ENCODE peak calls at places on chromosomes 3 and 15, in five cellular contexts. Q, U, J, Z and C are unnamed samples.

GRCh38 chr15:56261854-56262509 is 18.3 kb upstream of the RFX7 start:
- DNase-seq in Q (no peak), U (no peak), J (peak), Z (no peak), C (no peak)

GRCh38 chr15:80059786-80060489 is 462 bp downstream of the ZFAND6 start:
- DNase-seq in Q (no peak), U (peak), J (peak), Z (no peak), C (no peak)

GRCh38 chr3:177347611-177348010 is 150.3 kb upstream of the TBL1XR1 start:
- DNase-seq in Q (no peak), U (no peak), J (no peak), Z (no peak), C (no peak)

GRCh38 chr15:57376695-57377477 is 581 bp downstream of the CGNL1 start:
- DNase-seq in Q (peak), U (peak), J (peak), Z (no peak), C (no peak)

GRCh38 chr3:136804813-136805212 is 14.1 kb upstream of the SLC35G2 start:
- DNase-seq in Q (no peak), U (no peak), J (no peak), Z (no peak), C (no peak)

GRCh38 chr15:43232289-43232874 is 11.6 kb upstream of the EPB42 start:
- DNase-seq in Q (no peak), U (no peak), J (no peak), Z (no peak), C (no peak)

GRCh38 chr3:126766653-126767052 is 62.6 kb downstream of the CHCHD6 start:
- DNase-seq in Q (no peak), U (no peak), J (no peak), Z (no peak), C (no peak)

GRCh38 chr3:186949281-186949982 is 19.1 kb downstream of the ST6GAL1 start:
- DNase-seq in Q (no peak), U (no peak), J (no peak), Z (no peak), C (no peak)

GRCh38 chr3:105938826-105939225 is 70.0 kb upstream of the CBLB start:
- DNase-seq in Q (no peak), U (no peak), J (no peak), Z (no peak), C (no peak)

GRCh38 chr15:66650433-66650832 is 51.6 kb upstream of the SMAD6 start:
- DNase-seq in Q (no peak), U (no peak), J (peak), Z (no peak), C (no peak)

GRCh38 chr3:24255414-24255813 is 239.2 kb downstream of the THRB start:
- DNase-seq in Q (no peak), U (no peak), J (no peak), Z (no peak), C (no peak)

GRCh38 chr3:38038447-38038911 is 529 bp upstream of the DLEC1 start:
- DNase-seq in Q (no peak), U (no peak), J (no peak), Z (no peak), C (no peak)

GRCh38 chr3:77605308-77605707 is 565.4 kb downstream of the ROBO2 start:
- DNase-seq in Q (no peak), U (no peak), J (no peak), Z (no peak), C (no peak)

GRCh38 chr15:99090938-99091337 is 13.9 kb upstream of the SYNM start:
- DNase-seq in Q (no peak), U (no peak), J (no peak), Z (no peak), C (peak)

GRCh38 chr15:100818927-100819326 is 60.7 kb upstream of the ALDH1A3 start:
- DNase-seq in Q (no peak), U (no peak), J (no peak), Z (peak), C (no peak)

GRCh38 chr15:71551566-71551965 is 258.8 kb upstream of the NR2E3 start:
- DNase-seq in Q (no peak), U (no peak), J (no peak), Z (no peak), C (no peak)

GRCh38 chr3:123385981-123386380 is 62.9 kb downstream of the ADCY5 start:
- DNase-seq in Q (peak), U (no peak), J (no peak), Z (no peak), C (no peak)

GRCh38 chr3:195768831-195769303 is 42.9 kb downstream of the MUC4 start:
- DNase-seq in Q (no peak), U (no peak), J (no peak), Z (no peak), C (no peak)

GRCh38 chr15:100083572-100083971 is 258.2 kb downstream of the ADAMTS17 start:
- DNase-seq in Q (no peak), U (no peak), J (no peak), Z (no peak), C (no peak)

GRCh38 chr15:68725736-68726135 is 95.0 kb downstream of the ANP32A start:
- DNase-seq in Q (peak), U (no peak), J (peak), Z (peak), C (no peak)

GRCh38 chr3:127177226-127177625 is 15.7 kb upstream of the PRR23E start:
- DNase-seq in Q (no peak), U (no peak), J (peak), Z (no peak), C (no peak)

GRCh38 chr3:63940389-63940757 is 28.2 kb upstream of the SCAANT1 start:
- DNase-seq in Q (no peak), U (no peak), J (no peak), Z (no peak), C (no peak)

GRCh38 chr15:31740203-31740602 is 290.1 kb upstream of the CHRNA7 start:
- DNase-seq in Q (no peak), U (no peak), J (no peak), Z (no peak), C (no peak)

GRCh38 chr3:57152150-57152549 is 13.0 kb downstream of the IL17RD start:
- DNase-seq in Q (no peak), U (peak), J (no peak), Z (no peak), C (no peak)

GRCh38 chr3:132394334-132394733 is 23.0 kb upstream of the DNAJC13 start:
- DNase-seq in Q (no peak), U (no peak), J (no peak), Z (no peak), C (no peak)

GRCh38 chr3:12490547-12490946 is 6.3 kb downstream of the TSEN2 start:
- DNase-seq in Q (no peak), U (no peak), J (no peak), Z (no peak), C (no peak)

GRCh38 chr15:90599116-90599515 is 69.4 kb downstream of the CRTC3 start:
- DNase-seq in Q (no peak), U (no peak), J (no peak), Z (no peak), C (no peak)

GRCh38 chr3:143763568-143764162 is 84.6 kb downstream of the SLC9A9 start:
- DNase-seq in Q (no peak), U (no peak), J (no peak), Z (no peak), C (no peak)

GRCh38 chr3:142724682-142725351 is 983 bp downstream of the TRPC1 start:
- DNase-seq in Q (peak), U (peak), J (peak), Z (no peak), C (peak)

GRCh38 chr3:186588619-186589018 is 18.1 kb downstream of the DNAJB11 start:
- DNase-seq in Q (no peak), U (no peak), J (no peak), Z (no peak), C (no peak)

GRCh38 chr3:184341925-184342324 is 4.5 kb downstream of the FAM131A start:
- DNase-seq in Q (no peak), U (no peak), J (no peak), Z (no peak), C (no peak)

DNA sequence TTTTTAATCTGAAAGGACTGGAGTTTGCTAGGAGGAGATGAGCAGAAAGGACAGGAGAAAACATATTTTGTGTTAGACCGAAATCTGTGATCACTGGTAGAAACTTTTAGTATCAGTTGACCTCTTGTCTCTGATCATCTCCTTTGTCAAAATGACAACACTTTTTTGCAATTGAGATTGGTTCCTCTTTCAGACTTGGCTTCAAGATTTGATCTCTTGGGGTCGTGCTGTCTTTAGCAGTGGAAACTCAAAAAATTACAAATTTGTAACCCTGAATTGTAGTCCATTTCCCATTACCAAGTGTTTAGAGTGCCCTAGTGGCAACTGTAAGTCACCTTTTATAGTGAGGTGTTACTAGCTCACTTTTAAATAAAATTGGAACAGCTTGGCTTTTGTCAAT is 107.4 kb downstream of the KLHL25 start:
- DNase-seq in Q (no peak), U (no peak), J (no peak), Z (no peak), C (no peak)
- TF ChIP-seq CTCF in Q (no peak), U (no peak), J (no peak), Z (no peak), C (no peak)

DNA sequence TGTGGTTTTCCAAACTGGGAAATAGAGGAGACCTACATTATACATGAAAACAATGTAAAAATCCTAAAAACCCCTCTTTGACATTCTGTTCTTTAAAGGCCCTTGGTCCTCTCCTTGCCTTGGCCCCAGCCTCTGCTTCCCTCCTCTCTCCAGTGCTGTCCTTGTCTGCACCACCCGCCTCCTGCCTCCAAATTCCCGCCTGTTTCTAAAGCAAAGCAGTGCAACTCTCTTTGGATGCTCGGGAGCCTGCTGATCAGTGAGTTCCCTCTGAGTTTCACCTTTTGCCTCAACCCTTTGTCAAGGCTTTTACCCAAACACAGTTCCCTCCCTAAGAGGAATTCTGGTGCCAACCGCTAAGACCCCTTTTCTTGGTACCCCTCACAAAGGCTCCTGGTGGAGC is 8.0 kb downstream of the ANKDD1A start:
- DNase-seq in Q (no peak), U (no peak), J (no peak), Z (no peak), C (no peak)
- TF ChIP-seq CTCF in Q (no peak), U (no peak), J (no peak), Z (no peak), C (no peak)

GRCh38 chr3:146646251-146646650 is 41.1 kb upstream of the PLSCR5 start:
- DNase-seq in Q (no peak), U (no peak), J (no peak), Z (no peak), C (no peak)
- TF ChIP-seq CTCF in Q (no peak), U (no peak), J (no peak), Z (no peak), C (no peak)

DNA sequence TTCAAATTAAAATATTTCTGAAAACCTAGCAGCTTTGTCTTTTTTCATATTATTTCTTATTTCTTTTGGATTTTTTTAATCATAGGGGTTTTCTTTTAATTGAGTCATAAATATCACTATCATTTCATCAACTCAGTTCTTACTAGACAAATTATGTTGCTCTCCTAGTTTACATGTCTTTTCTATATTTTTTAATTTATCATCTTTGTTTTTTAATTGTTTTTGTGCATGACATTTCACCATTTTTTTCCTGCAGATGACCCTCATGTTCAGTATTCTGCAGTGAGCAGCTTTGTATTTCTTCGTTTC is 89.9 kb downstream of the RASA2 start:
- DNase-seq in Q (no peak), U (no peak), J (no peak), Z (no peak), C (no peak)
- TF ChIP-seq CTCF in Q (no peak), U (no peak), J (no peak), Z (no peak), C (peak)